ENCODE peak calls at places on chromosomes 5 and 9, in six cellular contexts. Q, U, C, W, D and K are unnamed samples.

GRCh38 chr5:84696651-84697050 is 312.0 kb upstream of the EDIL3 start:
- DNase-seq in Q (no peak), U (no peak), C (no peak), W (no peak), D (no peak), K (no peak)

GRCh38 chr9:88723751-88724150 is 188.8 kb downstream of the NXNL2 start:
- DNase-seq in Q (no peak), U (no peak), C (no peak), W (no peak), D (no peak), K (no peak)

GRCh38 chr5:134509308-134510040 is 16.0 kb upstream of the JADE2 start:
- DNase-seq in Q (no peak), U (peak; percentile 53), C (no peak), W (no peak), D (peak; percentile 77), K (no peak)

GRCh38 chr5:65506961-65507360 is 25.2 kb upstream of the ADAMTS6 start:
- DNase-seq in Q (peak; percentile 82), U (no peak), C (no peak), W (no peak), D (no peak), K (no peak)

GRCh38 chr5:31477516-31477915 is 54.4 kb downstream of the DROSHA start:
- DNase-seq in Q (no peak), U (no peak), C (no peak), W (no peak), D (no peak), K (no peak)

GRCh38 chr5:178291161-178291561 is 58.6 kb upstream of the PHYKPL start:
- DNase-seq in Q (no peak), U (no peak), C (no peak), W (no peak), D (peak; percentile 6), K (no peak)

GRCh38 chr5:123545506-123545905 is 33.5 kb downstream of the CSNK1G3 start:
- DNase-seq in Q (peak; percentile 61), U (no peak), C (no peak), W (no peak), D (no peak), K (peak; percentile 27)

GRCh38 chr9:129702563-129702962 is 37.1 kb downstream of the PRRX2 start:
- DNase-seq in Q (no peak), U (peak; percentile 61), C (no peak), W (no peak), D (no peak), K (no peak)

GRCh38 chr9:2174321-2174720 is 159.2 kb downstream of the SMARCA2 start:
- DNase-seq in Q (no peak), U (no peak), C (no peak), W (no peak), D (no peak), K (no peak)

GRCh38 chr9:112404367-112404979 is 24.6 kb downstream of the HSDL2 start:
- DNase-seq in Q (peak; percentile 14), U (no peak), C (no peak), W (no peak), D (no peak), K (no peak)

GRCh38 chr5:10250804-10251276 is 760 bp downstream of the CCT5 start:
- DNase-seq in Q (no peak), U (no peak), C (no peak), W (no peak), D (no peak), K (no peak)

GRCh38 chr9:135526730-135527571 is 5.7 kb downstream of the LCN1 start:
- DNase-seq in Q (no peak), U (peak; percentile 31), C (no peak), W (no peak), D (no peak), K (no peak)

GRCh38 chr5:149939572-149939971 is 5.0 kb downstream of the PDE6A start:
- DNase-seq in Q (peak; percentile 61), U (no peak), C (no peak), W (no peak), D (no peak), K (no peak)

GRCh38 chr5:73902327-73903051 is 276.5 kb downstream of the ARHGEF28 start:
- DNase-seq in Q (peak; percentile 71), U (no peak), C (peak; percentile 18), W (peak; percentile 14), D (no peak), K (no peak)

GRCh38 chr9:71363286-71363961 is 242.0 kb upstream of the TRPM3 start:
- DNase-seq in Q (no peak), U (no peak), C (no peak), W (no peak), D (no peak), K (no peak)

GRCh38 chr5:69042500-69042899 is 51.3 kb upstream of the SLC30A5 start:
- DNase-seq in Q (no peak), U (no peak), C (no peak), W (no peak), D (no peak), K (no peak)

GRCh38 chr9:14099737-14100136 is 214.2 kb downstream of the NFIB start:
- DNase-seq in Q (no peak), U (no peak), C (no peak), W (no peak), D (no peak), K (no peak)

GRCh38 chr9:114281421-114282103 is 41.3 kb upstream of the ORM1 start:
- DNase-seq in Q (peak; percentile 78), U (no peak), C (no peak), W (peak; percentile 58), D (peak; percentile 66), K (no peak)
- H3K27ac ChIP-seq in Q (no peak overlapping the region), U (no peak overlapping the region), C (no peak overlapping the region), W (peak overlapping the region; percentile 41), D (no peak overlapping the region), K (no peak overlapping the region)

GRCh38 chr5:54186108-54186507 is 124.3 kb downstream of the ARL15 start:
- DNase-seq in Q (no peak), U (no peak), C (no peak), W (no peak), D (no peak), K (no peak)
- H3K27ac ChIP-seq in Q (no peak overlapping the region), U (no peak overlapping the region), C (no peak overlapping the region), W (no peak overlapping the region), D (no peak overlapping the region), K (no peak overlapping the region)

GRCh38 chr9:128362774-128363173 is 8.4 kb upstream of the URM1 start:
- DNase-seq in Q (no peak), U (no peak), C (no peak), W (no peak), D (no peak), K (no peak)

GRCh38 chr9:128361981-128362646 is 9.1 kb upstream of the URM1 start:
- DNase-seq in Q (peak; percentile 90), U (peak; percentile 92), C (peak; percentile 91), W (peak; percentile 85), D (peak; percentile 90), K (peak; percentile 68)

GRCh38 chr9:128361296-128361980 is 9.7 kb upstream of the URM1 start:
- DNase-seq in Q (no peak), U (no peak), C (no peak), W (no peak), D (no peak), K (no peak)

GRCh38 chr9:128369024-128369706 is 2.0 kb upstream of the URM1 start:
- DNase-seq in Q (no peak), U (no peak), C (no peak), W (no peak), D (no peak), K (no peak)

DNA sequence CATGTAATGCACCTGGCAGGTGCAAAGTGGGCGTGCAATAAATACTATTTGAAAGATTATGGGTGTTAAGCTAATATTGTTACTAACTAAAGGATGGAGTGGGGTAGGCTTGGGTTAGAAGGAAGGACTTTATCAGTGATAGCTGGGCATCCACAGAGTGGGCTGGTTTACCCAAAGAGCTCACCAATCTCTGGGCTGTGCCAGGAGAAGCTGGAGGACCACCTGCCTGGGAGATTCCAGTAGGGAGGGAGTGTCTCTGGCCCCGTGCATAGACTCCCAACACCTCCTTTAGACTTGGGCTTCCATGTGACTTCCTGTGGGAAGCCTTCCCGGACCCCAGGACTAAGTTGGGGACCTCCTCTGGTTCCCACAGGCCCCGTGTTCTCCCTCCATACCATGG is 5.6 kb upstream of the URM1 start:
- DNase-seq in Q (no peak), U (no peak), C (no peak), W (no peak), D (no peak), K (no peak)
- H3K27ac ChIP-seq in Q (peak overlapping the region; percentile 79), U (no peak overlapping the region), C (peak overlapping the region; percentile 72), W (peak overlapping the region; percentile 82), D (no peak overlapping the region), K (peak overlapping the region; percentile 43)

GRCh38 chr5:168364151-168364661 is 72.8 kb downstream of the WWC1 start:
- DNase-seq in Q (no peak), U (no peak), C (no peak), W (no peak), D (no peak), K (no peak)
- H3K27ac ChIP-seq in Q (no peak overlapping the region), U (no peak overlapping the region), C (no peak overlapping the region), W (no peak overlapping the region), D (no peak overlapping the region), K (no peak overlapping the region)

DNA sequence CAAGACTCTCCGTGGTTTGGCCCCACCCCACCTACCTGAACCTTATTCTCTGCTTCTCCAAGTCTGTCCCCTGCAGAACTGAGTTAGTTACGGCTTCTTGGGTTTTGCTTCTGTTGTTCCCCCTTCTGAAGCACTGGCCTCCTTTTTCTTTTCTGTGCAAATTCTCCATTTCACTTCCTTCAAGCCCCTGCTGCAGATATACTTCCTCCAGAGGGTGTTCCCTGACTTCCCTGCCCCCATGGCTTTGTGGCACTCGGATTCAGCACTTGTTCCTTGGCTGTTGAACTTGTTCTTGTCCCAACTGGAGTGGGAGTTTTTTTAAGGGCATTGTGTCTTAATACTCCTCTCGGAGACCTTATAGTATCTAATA is 2.0 kb downstream of the ZBTB34 start:
- DNase-seq in Q (no peak), U (no peak), C (no peak), W (no peak), D (no peak), K (no peak)
- H3K27ac ChIP-seq in Q (peak overlapping the region; percentile 21), U (no peak overlapping the region), C (no peak overlapping the region), W (peak overlapping the region; percentile 88), D (peak overlapping the region; percentile 98), K (no peak overlapping the region)

GRCh38 chr5:126479810-126480209 is 56.6 kb downstream of the GRAMD2B start:
- DNase-seq in Q (no peak), U (no peak), C (no peak), W (no peak), D (no peak), K (no peak)

GRCh38 chr5:126483156-126483555 is 59.9 kb downstream of the GRAMD2B start:
- DNase-seq in Q (no peak), U (no peak), C (no peak), W (no peak), D (no peak), K (no peak)

GRCh38 chr5:126482591-126482990 is 59.4 kb downstream of the GRAMD2B start:
- DNase-seq in Q (no peak), U (no peak), C (no peak), W (no peak), D (no peak), K (no peak)

GRCh38 chr5:126480824-126481223 is 57.6 kb downstream of the GRAMD2B start:
- DNase-seq in Q (no peak), U (no peak), C (no peak), W (no peak), D (no peak), K (no peak)

DNA sequence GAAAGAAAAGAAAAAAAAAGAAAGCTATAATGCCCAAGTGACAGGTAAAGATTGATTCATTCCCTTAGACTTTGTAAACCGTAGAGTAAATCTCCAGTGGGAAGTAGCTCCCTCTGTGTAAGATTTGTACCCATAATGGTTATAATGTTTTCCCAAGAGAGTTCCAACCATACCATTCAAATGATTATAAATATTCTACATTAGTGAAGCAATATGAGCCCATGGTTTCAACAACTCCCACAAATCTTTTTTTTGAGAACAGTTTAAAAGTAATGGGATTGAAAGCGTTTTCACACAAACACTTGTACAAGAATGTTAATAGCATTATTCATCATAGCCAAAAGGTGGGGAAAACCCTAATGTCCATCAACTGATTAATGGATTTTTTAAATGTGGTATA is 58.0 kb downstream of the GRAMD2B start:
- DNase-seq in Q (no peak), U (no peak), C (no peak), W (no peak), D (no peak), K (no peak)
- H3K27ac ChIP-seq in Q (no peak overlapping the region), U (no peak overlapping the region), C (no peak overlapping the region), W (no peak overlapping the region), D (no peak overlapping the region), K (no peak overlapping the region)